ENCODE peak calls at places on chromosomes 16 and 17, in five cellular contexts. One of them, this sample, is unnamed.

GRCh38 chr16:88736088-88736487 is 29.8 kb downstream of the CTU2 start:
- DNase-seq in transverse colon: no peak
- DNase-seq in K562: no peak
- DNase-seq in HepG2: no peak
- DNase-seq in GM12892: no peak
- DNase-seq in this sample: peak

GRCh38 chr16:69619514-69619913 is 53.7 kb downstream of the NFAT5 start:
- DNase-seq in transverse colon: no peak
- DNase-seq in K562: peak
- DNase-seq in HepG2: no peak
- DNase-seq in GM12892: no peak
- DNase-seq in this sample: no peak

GRCh38 chr17:42459256-42459982 is 741 bp downstream of the ATP6V0A1 start:
- DNase-seq in transverse colon: peak
- DNase-seq in K562: peak
- DNase-seq in HepG2: peak
- DNase-seq in GM12892: no peak
- DNase-seq in this sample: peak

GRCh38 chr17:6508519-6509294 is 47.6 kb downstream of the PITPNM3 start:
- DNase-seq in transverse colon: no peak
- DNase-seq in K562: no peak
- DNase-seq in HepG2: no peak
- DNase-seq in GM12892: no peak
- DNase-seq in this sample: no peak

GRCh38 chr17:48192321-48192731 is 84.8 kb downstream of the SNX11 start:
- DNase-seq in transverse colon: no peak
- DNase-seq in K562: no peak
- DNase-seq in HepG2: no peak
- DNase-seq in GM12892: no peak
- DNase-seq in this sample: no peak

GRCh38 chr17:78541488-78542237 is 35.5 kb downstream of the DNAH17 start:
- DNase-seq in transverse colon: no peak
- DNase-seq in K562: peak
- DNase-seq in HepG2: no peak
- DNase-seq in GM12892: no peak
- DNase-seq in this sample: peak

GRCh38 chr16:50519001-50519400 is 29.2 kb upstream of the NKD1 start:
- DNase-seq in transverse colon: no peak
- DNase-seq in K562: no peak
- DNase-seq in HepG2: no peak
- DNase-seq in GM12892: no peak
- DNase-seq in this sample: no peak

GRCh38 chr16:70612931-70613330 is 33.4 kb upstream of the IL34 start:
- DNase-seq in transverse colon: no peak
- DNase-seq in K562: no peak
- DNase-seq in HepG2: no peak
- DNase-seq in GM12892: no peak
- DNase-seq in this sample: no peak

GRCh38 chr16:89012622-89012995 is 35.6 kb upstream of the CBFA2T3 start:
- DNase-seq in transverse colon: no peak
- DNase-seq in K562: no peak
- DNase-seq in HepG2: no peak
- DNase-seq in GM12892: no peak
- DNase-seq in this sample: no peak

GRCh38 chr17:3656353-3656752 is 12.0 kb downstream of the TAX1BP3 start:
- DNase-seq in transverse colon: no peak
- DNase-seq in K562: no peak
- DNase-seq in HepG2: no peak
- DNase-seq in GM12892: no peak
- DNase-seq in this sample: no peak

GRCh38 chr17:5297245-5297644 is 15.2 kb downstream of the RABEP1 start:
- DNase-seq in transverse colon: no peak
- DNase-seq in K562: no peak
- DNase-seq in HepG2: no peak
- DNase-seq in GM12892: no peak
- DNase-seq in this sample: no peak

GRCh38 chr17:4850236-4850635 is 17.1 kb downstream of the MINK1 start:
- DNase-seq in transverse colon: peak
- DNase-seq in K562: no peak
- DNase-seq in HepG2: no peak
- DNase-seq in GM12892: no peak
- DNase-seq in this sample: no peak

GRCh38 chr16:87076950-87077749 is 240.0 kb downstream of the C16orf95 start:
- DNase-seq in transverse colon: peak
- DNase-seq in K562: peak
- DNase-seq in HepG2: peak
- DNase-seq in GM12892: no peak
- DNase-seq in this sample: no peak

GRCh38 chr16:53973021-53973420 is 269.1 kb downstream of the FTO start:
- DNase-seq in transverse colon: no peak
- DNase-seq in K562: no peak
- DNase-seq in HepG2: no peak
- DNase-seq in GM12892: no peak
- DNase-seq in this sample: no peak

GRCh38 chr17:41534899-41535546 is 6.9 kb upstream of the KRT19 start:
- DNase-seq in transverse colon: no peak
- DNase-seq in K562: no peak
- DNase-seq in HepG2: no peak
- DNase-seq in GM12892: no peak
- DNase-seq in this sample: no peak

GRCh38 chr16:63337264-63337663 is 1301.0 kb upstream of the CDH8 start:
- DNase-seq in transverse colon: no peak
- DNase-seq in K562: no peak
- DNase-seq in HepG2: no peak
- DNase-seq in GM12892: no peak
- DNase-seq in this sample: no peak

GRCh38 chr16:23491490-23492391 is 18.6 kb downstream of the GGA2 start:
- DNase-seq in transverse colon: no peak
- DNase-seq in K562: no peak
- DNase-seq in HepG2: no peak
- DNase-seq in GM12892: no peak
- DNase-seq in this sample: peak

GRCh38 chr17:45364531-45365390 is 47.9 kb upstream of the MAP3K14 start:
- DNase-seq in transverse colon: no peak
- DNase-seq in K562: no peak
- DNase-seq in HepG2: no peak
- DNase-seq in GM12892: no peak
- DNase-seq in this sample: no peak

GRCh38 chr16:50354629-50355456 is 13.9 kb downstream of the BRD7 start:
- DNase-seq in transverse colon: no peak
- DNase-seq in K562: peak
- DNase-seq in HepG2: no peak
- DNase-seq in GM12892: no peak
- DNase-seq in this sample: no peak

GRCh38 chr16:47970291-47970931 is 185.4 kb downstream of the ABCC12 start:
- DNase-seq in transverse colon: no peak
- DNase-seq in K562: peak
- DNase-seq in HepG2: peak
- DNase-seq in GM12892: no peak
- DNase-seq in this sample: no peak

GRCh38 chr16:912684-913613 is 57.8 kb downstream of the LMF1 start:
- DNase-seq in transverse colon: no peak
- DNase-seq in K562: no peak
- DNase-seq in HepG2: peak
- DNase-seq in GM12892: no peak
- DNase-seq in this sample: no peak

GRCh38 chr17:10149573-10150399 is 48.6 kb downstream of the GAS7 start:
- DNase-seq in transverse colon: no peak
- DNase-seq in K562: no peak
- DNase-seq in HepG2: no peak
- DNase-seq in GM12892: no peak
- DNase-seq in this sample: peak

GRCh38 chr17:42286411-42287295 is 1.6 kb upstream of the STAT5A start:
- DNase-seq in transverse colon: peak
- DNase-seq in K562: no peak
- DNase-seq in HepG2: no peak
- DNase-seq in GM12892: no peak
- DNase-seq in this sample: no peak

GRCh38 chr17:57860414-57860999 is 10.7 kb upstream of the MRPS23 start:
- DNase-seq in transverse colon: no peak
- DNase-seq in K562: no peak
- DNase-seq in HepG2: no peak
- DNase-seq in GM12892: no peak
- DNase-seq in this sample: no peak

GRCh38 chr17:57862410-57862989 is 12.7 kb upstream of the MRPS23 start:
- DNase-seq in transverse colon: no peak
- DNase-seq in K562: no peak
- DNase-seq in HepG2: no peak
- DNase-seq in GM12892: no peak
- DNase-seq in this sample: no peak

GRCh38 chr17:57859601-57860413 is 10.0 kb upstream of the MRPS23 start:
- DNase-seq in transverse colon: no peak
- DNase-seq in K562: no peak
- DNase-seq in HepG2: no peak
- DNase-seq in GM12892: no peak
- DNase-seq in this sample: no peak

GRCh38 chr17:57861737-57862409 is 12.0 kb upstream of the MRPS23 start:
- DNase-seq in transverse colon: peak
- DNase-seq in K562: no peak
- DNase-seq in HepG2: peak
- DNase-seq in GM12892: no peak
- DNase-seq in this sample: peak

GRCh38 chr17:57861000-57861736 is 11.3 kb upstream of the MRPS23 start:
- DNase-seq in transverse colon: peak
- DNase-seq in K562: peak
- DNase-seq in HepG2: peak
- DNase-seq in GM12892: no peak
- DNase-seq in this sample: peak
- TF ChIP-seq POLR2A in transverse colon: peak
- TF ChIP-seq POLR2A in K562: no peak
- TF ChIP-seq POLR2A in HepG2: peak
- TF ChIP-seq POLR2A in GM12892: no peak
- TF ChIP-seq POLR2A in this sample: no peak

GRCh38 chr17:82020874-82021727 is 1.6 kb downstream of the CENPX start:
- DNase-seq in transverse colon: peak
- DNase-seq in K562: no peak
- DNase-seq in HepG2: peak
- DNase-seq in GM12892: no peak
- DNase-seq in this sample: peak
- TF ChIP-seq POLR2AphosphoS5 in transverse colon: no peak
- TF ChIP-seq POLR2AphosphoS5 in K562: no peak
- TF ChIP-seq POLR2AphosphoS5 in HepG2: peak
- TF ChIP-seq POLR2AphosphoS5 in GM12892: no peak
- TF ChIP-seq POLR2AphosphoS5 in this sample: no peak

DNA sequence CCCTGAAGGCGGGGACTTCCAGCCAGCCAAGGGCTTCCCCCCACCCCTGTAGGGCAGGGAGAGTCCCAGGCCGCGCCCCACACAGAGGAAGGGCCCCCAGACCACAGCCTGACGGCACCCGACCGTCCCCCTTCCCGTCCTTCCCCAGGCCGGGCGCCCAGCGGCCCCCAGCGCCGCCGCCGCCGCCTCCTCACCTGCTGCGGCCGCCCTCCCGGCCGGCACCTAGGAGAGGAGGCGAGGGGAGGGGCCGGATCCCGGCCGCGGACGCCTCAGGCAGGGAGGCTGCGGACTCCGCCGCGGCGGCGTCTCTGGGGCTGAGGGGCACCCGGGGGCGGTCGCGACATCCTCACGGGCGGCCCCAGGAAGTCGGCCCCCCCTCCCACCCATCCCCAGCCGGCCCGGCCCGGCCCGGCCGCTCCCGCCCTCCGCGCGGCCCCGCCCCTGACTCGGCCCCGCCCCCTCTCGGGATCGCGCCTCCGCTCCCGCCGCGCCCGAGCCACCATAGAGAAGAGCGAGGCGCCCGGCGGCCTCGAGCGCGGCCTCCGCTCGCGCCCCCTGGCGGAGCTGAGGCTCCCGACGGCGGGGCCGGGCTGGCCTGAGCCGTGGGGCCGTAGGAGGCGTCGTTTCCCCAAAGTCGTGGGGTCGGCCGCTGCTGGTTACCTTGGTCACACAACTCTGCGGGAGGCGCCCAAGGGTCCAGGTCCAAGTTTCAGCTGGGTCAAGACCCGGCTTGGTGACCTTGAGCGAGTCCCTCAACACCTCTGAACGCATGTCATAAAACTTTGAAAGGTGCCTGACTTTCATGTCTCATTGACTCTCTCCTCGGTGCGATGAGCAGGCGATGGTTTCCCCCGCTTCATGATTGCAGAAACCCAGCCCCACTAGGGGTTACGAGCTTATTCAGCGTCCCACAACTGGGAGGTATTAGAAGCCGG is 25.7 kb upstream of the RFFL start:
- DNase-seq in transverse colon: peak
- DNase-seq in K562: peak
- DNase-seq in HepG2: peak
- DNase-seq in GM12892: peak
- DNase-seq in this sample: peak
- TF ChIP-seq POLR2A in transverse colon: peak
- TF ChIP-seq POLR2A in K562: peak
- TF ChIP-seq POLR2A in HepG2: peak
- TF ChIP-seq POLR2A in GM12892: peak
- TF ChIP-seq POLR2A in this sample: peak

GRCh38 chr16:84931107-84931494 is 80.2 kb downstream of the ZDHHC7 start:
- DNase-seq in transverse colon: no peak
- DNase-seq in K562: no peak
- DNase-seq in HepG2: no peak
- DNase-seq in GM12892: no peak
- DNase-seq in this sample: no peak

GRCh38 chr16:84930298-84931106 is 80.8 kb downstream of the ZDHHC7 start:
- DNase-seq in transverse colon: no peak
- DNase-seq in K562: no peak
- DNase-seq in HepG2: no peak
- DNase-seq in GM12892: no peak
- DNase-seq in this sample: no peak

GRCh38 chr16:84927621-84928591 is 83.4 kb downstream of the ZDHHC7 start:
- DNase-seq in transverse colon: no peak
- DNase-seq in K562: no peak
- DNase-seq in HepG2: no peak
- DNase-seq in GM12892: no peak
- DNase-seq in this sample: no peak

GRCh38 chr16:84928679-84929420 is 82.5 kb downstream of the ZDHHC7 start:
- DNase-seq in transverse colon: peak
- DNase-seq in K562: peak
- DNase-seq in HepG2: no peak
- DNase-seq in GM12892: no peak
- DNase-seq in this sample: no peak

DNA sequence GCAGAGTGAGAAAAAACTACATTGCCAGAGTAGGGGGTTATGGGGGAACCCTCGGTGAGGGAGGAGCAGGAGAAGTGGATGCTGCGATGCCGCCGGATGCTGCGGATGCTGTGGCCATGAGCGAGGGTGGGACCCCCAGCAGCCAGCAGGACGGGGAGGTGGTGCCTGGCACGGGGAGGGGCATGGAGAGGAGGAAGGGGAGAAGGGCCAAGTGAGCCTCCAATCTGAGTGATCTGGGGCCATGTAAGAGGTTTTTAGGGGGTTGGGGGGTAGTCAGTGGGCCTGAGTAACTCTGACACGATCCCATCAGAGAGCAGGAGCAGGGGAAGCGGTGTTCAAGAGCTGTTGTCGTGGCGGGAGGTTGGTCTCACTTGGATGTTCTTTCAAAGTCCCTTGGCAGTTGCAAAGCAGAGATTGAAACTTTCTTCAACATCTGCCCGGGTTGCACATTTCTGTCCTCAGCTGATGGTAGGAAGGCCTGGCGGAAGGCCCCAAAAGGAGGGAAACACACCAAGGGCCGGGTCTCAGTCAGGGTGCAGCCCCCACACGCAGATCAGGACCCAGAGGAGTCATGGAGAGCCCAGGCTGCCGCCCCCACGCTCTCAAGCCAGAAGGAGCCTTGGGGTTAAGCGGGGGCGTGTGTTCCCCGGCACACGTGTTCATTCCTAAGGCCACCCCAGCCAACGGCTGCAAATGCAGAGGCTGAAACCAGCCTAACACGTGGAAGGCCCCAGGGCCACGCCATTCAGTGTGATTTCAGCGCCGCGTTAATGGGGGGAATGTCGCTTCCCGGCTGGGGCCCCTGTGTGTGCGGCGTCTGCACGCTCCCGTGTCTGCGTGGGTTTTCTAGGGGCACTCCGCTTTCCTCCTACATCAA is 81.7 kb downstream of the ZDHHC7 start:
- DNase-seq in transverse colon: no peak
- DNase-seq in K562: peak
- DNase-seq in HepG2: no peak
- DNase-seq in GM12892: no peak
- DNase-seq in this sample: peak
- TF ChIP-seq POLR2AphosphoS5 in transverse colon: no peak
- TF ChIP-seq POLR2AphosphoS5 in K562: no peak
- TF ChIP-seq POLR2AphosphoS5 in HepG2: no peak
- TF ChIP-seq POLR2AphosphoS5 in GM12892: no peak
- TF ChIP-seq POLR2AphosphoS5 in this sample: no peak